ENCODE peak calls at places on chromosomes 5 and 9, in ten cellular contexts. B is CD8-positive, alpha-beta T cell; H is fibroblast of lung; F is dorsolateral prefrontal cortex; M is fibroblast of the aortic adventitia; P is ascending aorta; X is astrocyte; J is HFF-Myc; S is fibroblast of pulmonary artery; D is NB4. G is an unnamed sample.

GRCh38 chr9:133088146-133088750 is 26.5 kb downstream of the CEL start:
- DNase-seq in B (no peak), H (no peak), F (no peak), M (no peak), P (no peak), X (no peak), J (no peak), S (no peak), D (no peak), G (no peak)

GRCh38 chr9:132516911-132517310 is 65.5 kb upstream of the BARHL1 start:
- DNase-seq in B (no peak), H (no peak), F (no peak), M (no peak), P (no peak), X (no peak), J (no peak), S (no peak), D (no peak), G (no peak)

GRCh38 chr5:148012806-148013205 is 51.0 kb upstream of the SPINK5 start:
- DNase-seq in B (no peak), H (no peak), F (no peak), M (no peak), P (no peak), X (no peak), J (no peak), S (no peak), D (no peak), G (peak)

GRCh38 chr5:115262405-115263247 is at the start of gene PGGT1B:
- DNase-seq in B (peak), H (peak), F (peak), M (peak), P (peak), X (peak), J (peak), S (peak), D (peak), G (peak)

GRCh38 chr9:34689512-34689911 is 1.6 kb downstream of the CCL19 start:
- DNase-seq in B (no peak), H (no peak), F (no peak), M (no peak), P (no peak), X (no peak), J (no peak), S (no peak), D (no peak), G (no peak)

GRCh38 chr9:125541840-125542243 is 165.2 kb downstream of the MAPKAP1 start:
- DNase-seq in B (no peak), H (no peak), F (peak), M (no peak), P (no peak), X (peak), J (no peak), S (peak), D (no peak), G (no peak)

GRCh38 chr9:4113711-4114110 is 186.2 kb downstream of the GLIS3 start:
- DNase-seq in B (no peak), H (no peak), F (no peak), M (peak), P (no peak), X (no peak), J (no peak), S (no peak), D (no peak), G (no peak)

GRCh38 chr5:178535299-178536175 is 54.7 kb downstream of the COL23A1 start:
- DNase-seq in B (no peak), H (no peak), F (peak), M (no peak), P (no peak), X (peak), J (no peak), S (no peak), D (peak), G (no peak)

GRCh38 chr5:136021016-136021405 is 7.8 kb upstream of the TGFBI start:
- DNase-seq in B (no peak), H (no peak), F (no peak), M (peak), P (peak), X (peak), J (no peak), S (no peak), D (peak), G (peak)

GRCh38 chr9:86483496-86483895 is 129.3 kb upstream of the TUT7 start:
- DNase-seq in B (no peak), H (no peak), F (no peak), M (no peak), P (no peak), X (no peak), J (no peak), S (no peak), D (no peak), G (no peak)

GRCh38 chr5:10585120-10585915 is 21.4 kb downstream of the ANKRD33B start:
- DNase-seq in B (no peak), H (no peak), F (peak), M (no peak), P (no peak), X (no peak), J (no peak), S (no peak), D (no peak), G (no peak)

GRCh38 chr9:91900057-91900816 is 49.8 kb downstream of the ROR2 start:
- DNase-seq in B (no peak), H (no peak), F (no peak), M (no peak), P (no peak), X (no peak), J (no peak), S (no peak), D (peak), G (no peak)

GRCh38 chr5:112106878-112107277 is 312.2 kb downstream of the EPB41L4A start:
- DNase-seq in B (no peak), H (no peak), F (no peak), M (no peak), P (no peak), X (no peak), J (no peak), S (no peak), D (no peak), G (peak)

GRCh38 chr5:80147119-80147815 is 108.6 kb downstream of the SERINC5 start:
- DNase-seq in B (no peak), H (no peak), F (no peak), M (no peak), P (no peak), X (no peak), J (no peak), S (no peak), D (no peak), G (no peak)

GRCh38 chr5:89556215-89557009 is 673.4 kb upstream of the MEF2C start:
- DNase-seq in B (no peak), H (peak), F (no peak), M (peak), P (no peak), X (peak), J (peak), S (peak), D (peak), G (peak)

GRCh38 chr5:68344447-68345111 is 129.0 kb downstream of the PIK3R1 start:
- DNase-seq in B (no peak), H (peak), F (no peak), M (peak), P (no peak), X (peak), J (no peak), S (peak), D (peak), G (peak)

GRCh38 chr9:127183814-127184582 is 61.6 kb upstream of the ANGPTL2 start:
- DNase-seq in B (no peak), H (peak), F (no peak), M (peak), P (peak), X (no peak), J (no peak), S (peak), D (no peak), G (no peak)

GRCh38 chr9:136419092-136419420 is 8.6 kb downstream of the PMPCA start:
- DNase-seq in B (peak), H (no peak), F (no peak), M (no peak), P (no peak), X (no peak), J (no peak), S (no peak), D (no peak), G (no peak)

GRCh38 chr5:53571403-53571802 is 11.0 kb downstream of the NDUFS4 start:
- DNase-seq in B (no peak), H (no peak), F (no peak), M (no peak), P (no peak), X (no peak), J (no peak), S (no peak), D (no peak), G (no peak)

GRCh38 chr5:44389410-44389879 is at the start of gene FGF10:
- DNase-seq in B (no peak), H (peak), F (no peak), M (peak), P (peak), X (no peak), J (no peak), S (peak), D (no peak), G (peak)

GRCh38 chr9:35748858-35749514 is at the start of the genes GBA2 and RGP1:
- DNase-seq in B (peak), H (peak), F (peak), M (peak), P (peak), X (peak), J (no peak), S (peak), D (peak), G (peak)

GRCh38 chr5:113117543-113118110 is 141.0 kb downstream of the DCP2 start:
- DNase-seq in B (no peak), H (no peak), F (no peak), M (no peak), P (no peak), X (no peak), J (no peak), S (no peak), D (no peak), G (peak)

GRCh38 chr5:52504584-52505240 is 283.0 kb upstream of the ITGA1 start:
- DNase-seq in B (no peak), H (no peak), F (no peak), M (no peak), P (no peak), X (no peak), J (no peak), S (no peak), D (no peak), G (no peak)

DNA sequence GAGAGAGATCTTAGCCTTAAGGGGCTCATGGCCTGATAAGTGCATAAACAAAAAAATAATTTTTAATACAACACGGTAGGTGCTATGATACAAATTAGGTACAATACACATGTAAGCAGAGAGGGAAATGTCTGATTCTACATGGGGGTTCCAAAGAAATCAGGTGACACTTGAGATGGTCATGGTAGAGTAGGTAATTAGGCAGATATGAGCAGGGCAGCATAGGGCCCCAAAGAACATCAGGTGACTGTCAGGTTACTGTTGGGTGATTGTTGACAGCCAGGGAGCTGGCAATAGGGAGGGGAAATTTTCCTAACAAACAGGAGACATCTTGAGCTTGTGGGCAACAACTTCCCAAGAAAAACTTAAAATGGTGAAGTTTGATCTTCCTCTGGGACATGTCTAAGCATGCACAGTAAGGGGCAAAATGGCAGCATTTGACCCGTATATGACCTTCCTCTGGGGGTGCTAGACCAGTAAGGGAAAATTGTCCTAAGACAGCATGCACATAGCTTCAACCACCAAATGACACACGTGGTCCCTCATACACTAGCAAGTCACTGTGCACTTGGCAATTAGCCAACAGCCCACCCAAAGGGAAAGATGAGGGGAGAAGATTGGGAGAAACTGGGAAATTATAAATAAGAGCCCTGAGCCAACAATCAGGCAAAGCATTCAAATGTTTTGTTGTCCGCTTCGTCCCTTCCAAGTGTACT is 37.3 kb upstream of the TENT4A start:
- DNase-seq in B (no peak), H (no peak), F (no peak), M (no peak), P (no peak), X (no peak), J (no peak), S (no peak), D (no peak), G (no peak)
- TF ChIP-seq CTCF in B (no peak), H (no peak), F (no peak), M (no peak), P (no peak), X (no peak), J (peak), S (no peak), D (no peak), G (peak)

DNA sequence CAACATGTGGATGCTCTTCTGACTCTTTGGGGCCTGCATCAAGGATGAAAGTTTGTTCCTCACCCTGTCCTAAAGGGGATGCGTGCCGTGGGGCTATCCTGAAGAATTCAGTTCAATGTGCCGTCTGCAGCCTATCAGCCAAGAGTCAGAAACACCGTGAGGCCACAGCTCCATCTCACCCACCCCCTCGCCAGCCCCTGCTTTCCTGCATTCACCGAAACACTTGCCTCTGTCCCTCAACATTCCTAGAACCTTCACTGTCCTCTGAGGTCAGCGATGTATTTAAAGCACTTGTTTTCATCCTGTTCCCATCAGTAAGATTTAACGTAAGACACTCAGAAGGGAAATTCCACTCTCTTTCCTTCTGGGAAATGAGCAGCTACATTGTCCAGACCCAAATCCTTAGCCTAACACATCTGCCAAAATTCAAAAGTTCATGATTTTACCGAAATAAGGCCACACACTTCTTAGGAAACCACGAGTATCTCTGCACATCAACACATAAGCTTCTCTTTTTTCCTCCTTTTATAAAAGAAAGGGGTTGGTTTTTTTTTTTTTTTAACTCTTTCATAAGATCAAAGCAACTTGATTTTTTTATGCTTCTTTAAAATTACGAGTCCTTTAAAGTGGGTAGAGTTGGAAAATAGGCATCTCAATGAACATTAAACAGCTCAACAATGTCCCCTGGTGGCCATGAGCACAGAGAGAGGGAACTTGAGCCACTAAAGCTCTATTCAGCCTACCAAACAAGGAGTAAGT is 100.7 kb downstream of the SUSD1 start:
- DNase-seq in B (peak), H (peak), F (peak), M (peak), P (peak), X (peak), J (peak), S (peak), D (peak), G (peak)
- H3K4me3 ChIP-seq in B (no peak), H (no peak), F (no peak), M (peak), P (peak), X (no peak), J (no peak), S (peak), D (no peak), G (no peak)

DNA sequence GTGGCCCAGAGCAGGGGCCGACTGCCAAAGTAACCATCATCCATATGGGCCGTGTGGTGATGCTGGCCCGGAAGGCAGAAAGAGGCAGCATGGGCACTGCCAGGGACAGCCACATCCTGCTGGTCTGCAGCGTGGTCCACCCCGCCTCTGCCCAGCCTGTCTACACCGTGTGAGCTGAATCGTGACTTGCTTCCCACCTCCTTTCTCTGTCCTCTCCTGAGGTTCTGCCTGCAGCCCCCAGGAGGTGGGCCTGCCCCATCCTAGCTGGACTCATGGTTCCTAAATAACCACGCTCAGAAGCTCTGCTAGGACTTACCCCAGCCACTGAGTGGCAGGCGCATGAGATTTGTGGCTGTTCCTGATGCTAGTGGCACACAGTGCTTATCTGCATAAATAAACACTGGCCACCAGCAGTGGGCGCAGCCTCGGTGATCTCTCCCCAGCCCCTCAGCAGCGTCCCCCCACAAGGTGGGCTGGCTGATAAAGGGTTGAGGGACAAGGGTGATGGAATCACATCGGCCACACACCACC is 22.6 kb upstream of the SUSD3 start:
- DNase-seq in B (no peak), H (no peak), F (no peak), M (no peak), P (no peak), X (no peak), J (no peak), S (no peak), D (no peak), G (no peak)
- TF ChIP-seq CTCF in B (no peak), H (no peak), F (no peak), M (no peak), P (peak), X (no peak), J (no peak), S (no peak), D (peak), G (no peak)

DNA sequence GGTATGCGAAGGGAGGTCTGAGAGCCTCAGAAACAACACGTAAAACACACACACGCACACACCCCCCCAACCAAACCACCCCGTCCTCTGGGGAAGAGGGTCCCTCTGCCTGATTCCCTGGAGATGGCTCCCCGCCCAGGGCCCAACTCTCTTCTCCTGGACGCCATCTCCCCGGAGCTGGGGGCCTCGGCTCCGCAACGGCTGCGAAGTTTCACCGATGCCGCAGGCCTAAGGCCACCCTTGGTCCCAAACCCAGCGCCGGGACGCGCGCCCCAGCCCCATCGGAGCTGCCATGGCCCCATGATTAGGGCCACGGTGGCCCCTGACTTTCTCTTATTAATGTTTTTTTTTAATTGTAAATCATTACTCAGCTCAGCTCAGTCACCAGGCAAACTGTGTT is 181.4 kb upstream of the TBCA start:
- DNase-seq in B (no peak), H (no peak), F (no peak), M (no peak), P (no peak), X (no peak), J (no peak), S (no peak), D (no peak), G (no peak)
- H3K4me3 ChIP-seq in B (no peak), H (no peak), F (no peak), M (no peak), P (no peak), X (peak), J (no peak), S (no peak), D (no peak), G (no peak)

GRCh38 chr5:132681476-132681831 is 7.7 kb downstream of the IL4 start:
- DNase-seq in B (no peak), H (no peak), F (no peak), M (no peak), P (no peak), X (no peak), J (no peak), S (no peak), D (no peak), G (no peak)
- TF ChIP-seq CTCF in B (no peak), H (no peak), F (no peak), M (no peak), P (no peak), X (no peak), J (no peak), S (no peak), D (no peak), G (no peak)

GRCh38 chr9:120935383-120935857 is 8.8 kb upstream of the TRAF1 start:
- DNase-seq in B (no peak), H (peak), F (peak), M (peak), P (peak), X (peak), J (peak), S (peak), D (peak), G (peak)

GRCh38 chr9:120937127-120937526 is 10.5 kb upstream of the TRAF1 start:
- DNase-seq in B (no peak), H (no peak), F (no peak), M (peak), P (peak), X (no peak), J (no peak), S (peak), D (no peak), G (no peak)

GRCh38 chr9:120936764-120937122 is 10.1 kb upstream of the TRAF1 start:
- DNase-seq in B (no peak), H (no peak), F (no peak), M (no peak), P (no peak), X (no peak), J (no peak), S (no peak), D (no peak), G (no peak)

GRCh38 chr9:120937596-120937995 is 11.0 kb upstream of the TRAF1 start:
- DNase-seq in B (no peak), H (peak), F (no peak), M (peak), P (no peak), X (peak), J (no peak), S (peak), D (no peak), G (no peak)

DNA sequence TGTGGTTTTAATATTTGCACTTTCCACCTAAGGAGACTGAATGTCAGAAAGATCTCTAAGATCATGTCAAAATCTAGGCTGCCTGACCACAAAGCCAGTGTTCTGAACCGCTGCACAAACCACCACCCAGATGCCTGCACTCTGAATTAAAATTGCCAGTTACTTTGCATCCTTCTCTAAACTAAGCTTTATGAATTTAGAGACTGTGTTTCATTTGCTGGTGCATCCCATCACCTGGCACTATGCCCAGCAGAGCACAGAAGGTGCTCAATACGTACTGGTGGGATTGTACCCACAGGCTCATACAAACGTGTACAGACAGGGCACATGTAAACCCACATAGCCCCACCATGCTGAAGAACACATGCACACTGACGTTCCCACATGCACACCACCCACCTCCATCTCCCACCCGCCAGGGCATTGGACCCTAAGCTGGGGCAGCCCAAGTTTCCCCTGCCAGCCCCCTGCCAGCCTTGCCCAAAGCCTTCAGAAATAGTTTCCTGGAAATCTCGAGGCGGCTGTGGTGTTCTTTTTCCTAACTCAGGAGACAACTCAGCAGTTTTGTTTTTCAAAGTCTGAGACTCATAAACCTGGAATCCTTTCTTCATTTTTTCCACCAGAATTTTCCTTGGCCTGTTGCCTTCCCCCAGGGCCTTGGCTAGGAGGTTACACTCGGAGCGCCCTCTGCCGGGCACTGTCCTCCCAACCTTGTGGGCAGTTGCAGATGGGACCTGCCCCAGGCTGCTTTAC is 9.6 kb upstream of the TRAF1 start:
- DNase-seq in B (peak), H (peak), F (peak), M (peak), P (peak), X (peak), J (peak), S (peak), D (peak), G (peak)
- H3K4me3 ChIP-seq in B (no peak), H (peak), F (no peak), M (peak), P (peak), X (peak), J (peak), S (peak), D (no peak), G (no peak)